ENCODE peak calls at places on chromosomes 12 and 14, in nine cellular contexts. X is choroid plexus epithelial cell, P is stomach, T is cardiac muscle cell, J is GM12865, Z is lower leg skin, R is astrocyte of the spinal cord, W is coronary artery, K is psoas muscle. H is an unnamed sample.

GRCh38 chr12:27814411-27814810 is 34.4 kb upstream of the MANSC4 start:
- DNase-seq in X (no peak), P (no peak), T (no peak), J (no peak), Z (no peak), R (no peak), W (no peak), K (no peak), H (no peak)

GRCh38 chr12:66678640-66679268 is at the start of gene GRIP1:
- DNase-seq in X (no peak), P (no peak), T (no peak), J (no peak), Z (no peak), R (peak), W (no peak), K (no peak), H (no peak)

GRCh38 chr14:76761198-76761848 is at the start of gene VASH1:
- DNase-seq in X (peak), P (peak), T (peak), J (peak), Z (peak), R (peak), W (peak), K (peak), H (no peak)

GRCh38 chr14:43406936-43407335 is 1100.1 kb downstream of the FSCB start:
- DNase-seq in X (peak), P (no peak), T (peak), J (no peak), Z (no peak), R (no peak), W (no peak), K (no peak), H (no peak)

GRCh38 chr12:49818241-49818640 is 10.0 kb downstream of the NCKAP5L start:
- DNase-seq in X (no peak), P (no peak), T (no peak), J (no peak), Z (no peak), R (no peak), W (no peak), K (no peak), H (no peak)

GRCh38 chr14:64726585-64726890 is 22.3 kb downstream of the PLEKHG3 start:
- DNase-seq in X (peak), P (peak), T (no peak), J (peak), Z (peak), R (peak), W (no peak), K (peak), H (no peak)

GRCh38 chr14:103528512-103529382 is at the start of gene TRMT61A:
- DNase-seq in X (peak), P (peak), T (peak), J (peak), Z (peak), R (peak), W (peak), K (peak), H (peak)

GRCh38 chr14:33987565-33988080 is 36.7 kb upstream of the EGLN3 start:
- DNase-seq in X (no peak), P (no peak), T (no peak), J (no peak), Z (no peak), R (no peak), W (no peak), K (no peak), H (peak)

GRCh38 chr12:45122776-45123380 is 72.0 kb upstream of the DBX2 start:
- DNase-seq in X (peak), P (no peak), T (peak), J (peak), Z (no peak), R (peak), W (no peak), K (no peak), H (peak)

GRCh38 chr14:71932229-71932951 is at the start of gene RGS6:
- DNase-seq in X (peak), P (peak), T (peak), J (peak), Z (no peak), R (no peak), W (no peak), K (no peak), H (no peak)
- TF ChIP-seq CTCF in X (no peak), P (no peak), T (no peak), J (peak), Z (no peak), R (peak), W (no peak), K (no peak), H (no peak)

DNA sequence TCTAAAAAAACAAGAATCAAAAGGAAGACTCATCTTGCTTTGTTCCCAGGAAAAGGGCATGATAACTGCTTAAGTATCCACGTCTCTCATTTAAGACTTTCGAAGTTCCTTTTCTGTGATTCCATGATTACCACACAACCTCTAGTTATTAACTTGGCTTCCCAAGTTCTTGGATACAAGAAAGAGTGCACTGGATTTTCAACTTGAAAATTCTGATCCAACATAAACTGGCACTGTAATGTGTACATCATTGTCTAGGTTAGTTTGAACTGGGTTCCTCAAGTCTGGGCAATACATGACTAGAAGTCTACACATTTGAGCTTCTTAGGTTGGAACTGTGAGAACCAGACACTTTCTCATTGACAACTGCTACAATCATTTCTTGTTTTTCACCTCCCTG is 1.6 kb downstream of the KLHL28 start:
- DNase-seq in X (no peak), P (no peak), T (peak), J (peak), Z (no peak), R (peak), W (no peak), K (no peak), H (no peak)
- H3K4me3 ChIP-seq in X (peak), P (peak), T (peak), J (peak), Z (no peak), R (peak), W (peak), K (peak), H (peak)

DNA sequence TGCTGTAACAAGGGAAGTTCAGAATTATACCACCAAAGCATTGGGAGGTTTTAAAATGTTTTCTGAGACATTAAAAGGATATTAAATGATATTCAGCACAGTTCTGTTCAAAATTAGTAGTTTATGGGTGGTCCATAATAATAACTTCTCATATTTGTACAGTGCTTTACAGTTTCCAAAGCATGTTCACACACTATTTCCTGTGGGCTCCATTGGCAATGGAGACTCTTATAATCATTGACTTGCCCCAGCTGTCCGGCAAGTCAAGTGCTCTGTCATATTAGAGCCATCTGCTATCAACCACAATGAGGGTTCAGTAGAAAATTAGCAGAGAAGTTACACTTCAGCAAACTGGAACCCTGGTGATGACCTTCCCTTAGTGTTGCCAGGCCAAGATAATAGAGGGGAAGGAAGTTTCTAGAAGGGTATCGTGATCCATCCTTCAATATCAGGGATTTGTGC is 526.6 kb upstream of the CCDC196 start:
- DNase-seq in X (no peak), P (no peak), T (no peak), J (no peak), Z (no peak), R (no peak), W (no peak), K (no peak), H (no peak)
- TF ChIP-seq CTCF in X (no peak), P (no peak), T (no peak), J (no peak), Z (no peak), R (no peak), W (no peak), K (peak), H (no peak)

GRCh38 chr14:56809262-56810215 is 740 bp downstream of the OTX2 start:
- DNase-seq in X (no peak), P (no peak), T (no peak), J (no peak), Z (no peak), R (no peak), W (no peak), K (no peak), H (no peak)
- H3K4me3 ChIP-seq in X (no peak), P (peak), T (peak), J (no peak), Z (no peak), R (no peak), W (peak), K (peak), H (no peak)

GRCh38 chr12:72133497-72134055 is 138.6 kb upstream of the TRHDE start:
- DNase-seq in X (peak), P (no peak), T (no peak), J (no peak), Z (no peak), R (no peak), W (no peak), K (no peak), H (no peak)
- TF ChIP-seq CTCF in X (peak), P (no peak), T (no peak), J (peak), Z (no peak), R (no peak), W (no peak), K (no peak), H (peak)

DNA sequence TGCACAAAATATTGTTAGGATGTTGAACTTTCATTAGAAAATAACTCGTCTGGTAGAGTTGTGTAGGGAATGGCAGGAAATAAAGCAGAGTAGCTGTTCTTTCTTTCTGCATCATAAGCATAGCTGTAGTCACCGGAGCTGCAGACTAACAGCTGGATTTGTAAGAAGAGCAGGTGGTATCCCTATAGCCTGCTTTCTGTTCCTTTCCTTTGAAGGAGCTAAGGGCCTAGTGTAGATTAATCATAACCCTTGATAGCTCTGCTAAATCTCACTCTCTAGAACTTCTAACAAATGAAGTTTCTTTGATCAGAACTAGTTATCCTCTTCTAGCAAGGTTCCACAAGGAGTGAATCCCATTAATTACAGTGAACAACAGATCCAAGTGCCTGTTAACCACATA is 3.5 kb downstream of the LMO3 start:
- DNase-seq in X (no peak), P (no peak), T (no peak), J (no peak), Z (no peak), R (no peak), W (no peak), K (no peak), H (no peak)
- H3K4me3 ChIP-seq in X (no peak), P (no peak), T (no peak), J (no peak), Z (no peak), R (no peak), W (peak), K (no peak), H (no peak)

GRCh38 chr14:35825968-35826217 is 245 bp upstream of the BRMS1L start:
- DNase-seq in X (no peak), P (no peak), T (no peak), J (no peak), Z (no peak), R (no peak), W (no peak), K (no peak), H (no peak)

GRCh38 chr14:35826952-35827416 is 846 bp downstream of the BRMS1L start:
- DNase-seq in X (peak), P (no peak), T (no peak), J (no peak), Z (no peak), R (no peak), W (no peak), K (no peak), H (no peak)

GRCh38 chr14:35827678-35828472 is 1.7 kb downstream of the BRMS1L start:
- DNase-seq in X (no peak), P (no peak), T (no peak), J (no peak), Z (no peak), R (no peak), W (no peak), K (no peak), H (no peak)

GRCh38 chr14:35829449-35829848 is 3.3 kb downstream of the BRMS1L start:
- DNase-seq in X (peak), P (no peak), T (peak), J (no peak), Z (no peak), R (peak), W (no peak), K (no peak), H (no peak)

GRCh38 chr14:35826218-35826951 is at the start of gene BRMS1L:
- DNase-seq in X (peak), P (peak), T (peak), J (peak), Z (peak), R (peak), W (peak), K (peak), H (peak)
- TF ChIP-seq CTCF in X (no peak), P (no peak), T (no peak), J (no peak), Z (no peak), R (no peak), W (no peak), K (peak), H (no peak)

DNA sequence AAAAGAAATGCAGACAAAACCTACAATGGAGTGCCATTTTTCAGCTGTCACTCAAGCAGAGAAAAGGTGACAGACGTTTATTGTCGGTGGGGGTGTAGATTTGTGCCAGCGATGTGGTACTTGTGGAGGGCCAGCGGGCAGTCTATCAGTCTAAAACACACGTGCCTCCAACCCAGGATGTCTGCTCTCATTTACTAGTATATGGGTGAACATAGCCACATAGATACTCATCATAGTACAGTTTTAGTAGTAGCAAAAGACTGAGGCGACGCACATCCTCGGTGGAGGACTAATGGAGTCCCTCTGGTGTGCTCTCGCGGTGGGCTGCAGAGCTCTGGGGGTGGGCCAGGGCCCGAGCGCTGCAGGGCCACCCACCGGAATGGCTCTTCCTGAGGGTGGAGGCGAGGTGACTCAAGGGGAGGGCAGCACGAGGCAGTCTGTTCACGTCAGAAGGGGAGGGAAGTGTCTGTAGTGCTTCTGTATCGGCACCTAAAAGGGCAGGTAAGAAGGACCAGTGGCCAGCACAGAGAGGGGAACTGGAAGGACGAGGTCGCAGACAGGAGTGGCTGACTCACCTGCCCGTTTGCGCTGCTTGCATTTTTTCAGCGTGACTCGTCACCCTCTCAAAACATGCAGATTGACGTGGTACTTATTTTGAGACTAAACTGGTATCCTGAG is 26.1 kb downstream of the SFSWAP start:
- DNase-seq in X (peak), P (no peak), T (peak), J (no peak), Z (no peak), R (peak), W (no peak), K (no peak), H (no peak)
- H3K4me3 ChIP-seq in X (peak), P (no peak), T (no peak), J (no peak), Z (no peak), R (no peak), W (no peak), K (no peak), H (no peak)